ENCODE peak calls at places on chromosomes 13 and 19, in seven cellular contexts. L is HFFc6, G is lung, P is AG04450, R is mesothelial cell of epicardium, M is AG10803, Z is Calu3. O is an unnamed sample.

GRCh38 chr13:50697746-50698526 is 145.6 kb downstream of the DLEU7 start:
- DNase-seq in L (no peak), G (no peak), P (no peak), R (no peak), M (no peak), Z (no peak), O (no peak)

GRCh38 chr19:13705928-13706447 is 58.3 kb upstream of the MRI1 start:
- DNase-seq in L (no peak), G (no peak), P (no peak), R (no peak), M (no peak), Z (no peak), O (no peak)

GRCh38 chr19:56114051-56114694 is 6.9 kb downstream of the ZNF787 start:
- DNase-seq in L (no peak), G (no peak), P (no peak), R (no peak), M (no peak), Z (no peak), O (no peak)

GRCh38 chr13:39536906-39537305 is 66.1 kb downstream of the LHFPL6 start:
- DNase-seq in L (no peak), G (no peak), P (no peak), R (no peak), M (no peak), Z (no peak), O (no peak)

GRCh38 chr19:35044317-35045117 is 3.0 kb downstream of the HPN start:
- DNase-seq in L (peak), G (peak), P (no peak), R (no peak), M (peak), Z (peak), O (peak)

GRCh38 chr13:43883636-43884035 is 3.9 kb downstream of the LACC1 start:
- DNase-seq in L (no peak), G (no peak), P (no peak), R (no peak), M (peak), Z (no peak), O (no peak)

GRCh38 chr13:49292742-49293498 is 45.2 kb downstream of the CDADC1 start:
- DNase-seq in L (peak), G (peak), P (peak), R (peak), M (peak), Z (no peak), O (no peak)

GRCh38 chr19:54356444-54357056 is 8.2 kb downstream of the LAIR1 start:
- DNase-seq in L (no peak), G (no peak), P (no peak), R (no peak), M (no peak), Z (no peak), O (no peak)

GRCh38 chr13:93963266-93964131 is 516.0 kb downstream of the DCT start:
- DNase-seq in L (peak), G (no peak), P (no peak), R (no peak), M (peak), Z (no peak), O (no peak)

GRCh38 chr19:9565900-9566705 is 18.2 kb downstream of the ZNF121 start:
- DNase-seq in L (no peak), G (no peak), P (no peak), R (no peak), M (peak), Z (no peak), O (no peak)

GRCh38 chr19:13882419-13882795 is 5.5 kb downstream of the NANOS3 start:
- DNase-seq in L (no peak), G (no peak), P (no peak), R (no peak), M (no peak), Z (no peak), O (no peak)

GRCh38 chr13:107838592-107839161 is 376.7 kb downstream of the LIG4 start:
- DNase-seq in L (no peak), G (no peak), P (no peak), R (no peak), M (no peak), Z (no peak), O (no peak)

GRCh38 chr19:13172335-13173128 is 22.3 kb downstream of the IER2 start:
- DNase-seq in L (peak), G (peak), P (no peak), R (no peak), M (peak), Z (peak), O (no peak)

GRCh38 chr19:35742121-35742724 is at the start of gene IGFLR1:
- DNase-seq in L (no peak), G (no peak), P (no peak), R (no peak), M (no peak), Z (no peak), O (peak)

GRCh38 chr19:58456111-58456510 is 4.7 kb downstream of the ZNF324B start:
- DNase-seq in L (no peak), G (no peak), P (no peak), R (no peak), M (no peak), Z (no peak), O (no peak)

GRCh38 chr13:113096052-113096744 is 9.4 kb upstream of the F7 start:
- DNase-seq in L (no peak), G (no peak), P (no peak), R (no peak), M (no peak), Z (no peak), O (no peak)

GRCh38 chr13:29925457-29925856 is 75.0 kb upstream of the UBL3 start:
- DNase-seq in L (peak), G (peak), P (no peak), R (peak), M (peak), Z (peak), O (no peak)

GRCh38 chr13:36193151-36193855 is 21.1 kb downstream of the SOHLH2 start:
- DNase-seq in L (no peak), G (no peak), P (no peak), R (no peak), M (peak), Z (no peak), O (no peak)

GRCh38 chr13:42239644-42240043 is 32.3 kb upstream of the AKAP11 start:
- DNase-seq in L (peak), G (no peak), P (no peak), R (no peak), M (peak), Z (no peak), O (no peak)

GRCh38 chr19:1725100-1726064 is 27.9 kb upstream of the ONECUT3 start:
- DNase-seq in L (no peak), G (no peak), P (no peak), R (peak), M (peak), Z (peak), O (no peak)
- TF ChIP-seq CTCF in L (peak), G (no peak), P (no peak), R (no peak), M (no peak), Z (no peak), O (no peak)

DNA sequence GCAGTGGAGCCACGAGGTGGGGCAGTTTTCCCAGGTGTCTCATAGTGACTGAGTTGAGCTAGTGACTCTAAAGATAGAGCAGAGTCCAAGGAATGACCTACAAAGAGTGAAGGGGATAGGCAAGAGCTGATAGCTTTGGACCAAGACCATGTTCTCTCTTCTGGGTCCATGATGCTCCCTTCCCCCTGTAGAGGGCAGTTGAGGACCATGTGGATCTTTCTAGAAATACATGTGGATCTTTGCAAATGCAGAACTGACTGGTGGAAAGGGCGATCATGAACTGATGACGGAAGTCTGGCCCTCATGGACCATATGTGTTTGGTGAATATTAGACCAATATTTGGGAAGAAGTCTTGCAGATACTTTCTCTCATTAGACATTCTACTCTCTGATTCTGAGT is 6.9 kb downstream of the PSG1 start:
- DNase-seq in L (no peak), G (no peak), P (no peak), R (no peak), M (no peak), Z (no peak), O (no peak)
- TF ChIP-seq CTCF in L (peak), G (no peak), P (no peak), R (no peak), M (peak), Z (no peak), O (no peak)

DNA sequence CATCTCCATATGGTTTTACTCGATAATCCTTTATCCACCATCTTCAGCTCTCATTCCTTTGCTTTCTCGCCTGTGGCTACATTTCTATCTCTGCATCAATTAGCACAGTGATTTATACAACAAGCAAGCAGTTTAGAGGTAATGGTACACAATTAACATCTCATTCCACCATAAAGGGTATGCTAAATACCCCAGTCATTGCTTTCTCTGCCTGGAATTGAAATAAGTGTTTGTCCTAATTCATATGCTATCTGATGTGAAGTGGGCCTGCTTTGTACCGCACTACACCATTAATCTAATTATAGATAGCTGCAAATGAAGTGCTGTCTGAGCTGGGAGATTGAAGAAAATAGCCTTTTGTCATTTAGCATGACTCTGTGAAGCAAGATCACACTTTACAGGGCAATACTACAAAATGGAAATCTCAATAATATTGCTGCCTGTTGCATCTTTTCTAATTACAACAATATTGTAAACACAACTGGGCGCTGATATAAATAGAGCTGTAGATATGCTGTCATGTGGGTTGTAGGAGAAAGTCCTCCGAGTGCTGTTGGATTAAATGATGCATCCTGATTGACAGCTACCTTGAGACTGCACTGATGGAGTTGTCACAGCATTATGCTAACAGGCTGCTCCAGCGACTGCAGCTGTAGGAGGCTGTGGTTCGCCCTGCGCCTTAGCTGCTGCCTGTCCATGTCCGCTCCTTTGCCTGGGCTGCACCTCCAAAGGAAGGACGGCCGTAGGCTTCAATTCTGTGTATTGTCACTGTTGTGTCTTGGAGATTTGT is 78.2 kb downstream of the GGACT start:
- DNase-seq in L (no peak), G (no peak), P (no peak), R (no peak), M (no peak), Z (no peak), O (no peak)
- TF ChIP-seq CTCF in L (no peak), G (no peak), P (no peak), R (no peak), M (no peak), Z (no peak), O (no peak)

GRCh38 chr13:78323848-78324247 is 279.5 kb downstream of the POU4F1 start:
- DNase-seq in L (no peak), G (no peak), P (no peak), R (no peak), M (no peak), Z (no peak), O (no peak)

GRCh38 chr13:78323040-78323439 is 280.3 kb downstream of the POU4F1 start:
- DNase-seq in L (no peak), G (no peak), P (no peak), R (no peak), M (no peak), Z (no peak), O (no peak)

GRCh38 chr13:78325585-78325984 is 277.8 kb downstream of the POU4F1 start:
- DNase-seq in L (no peak), G (no peak), P (no peak), R (no peak), M (no peak), Z (no peak), O (no peak)

DNA sequence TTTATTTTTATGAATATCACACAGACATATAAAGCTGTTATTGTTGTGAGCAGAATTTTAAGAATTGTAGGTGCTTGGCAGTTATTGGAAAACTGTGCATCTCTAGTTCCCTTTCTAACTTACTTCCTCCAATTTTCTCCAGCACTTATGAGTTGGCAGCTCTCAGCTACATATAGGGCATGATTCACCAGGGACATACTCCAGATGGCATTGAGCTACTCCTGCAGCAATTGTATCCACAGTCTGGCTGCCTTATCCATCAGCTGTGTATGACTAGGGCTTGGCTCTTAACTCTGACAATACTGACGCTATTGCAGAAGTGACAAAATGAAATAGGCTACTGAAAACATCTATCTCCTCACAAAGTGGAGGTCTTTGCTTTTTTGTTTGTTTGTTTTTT is 276.7 kb downstream of the POU4F1 start:
- DNase-seq in L (no peak), G (no peak), P (no peak), R (no peak), M (no peak), Z (no peak), O (no peak)
- TF ChIP-seq CTCF in L (no peak), G (no peak), P (no peak), R (no peak), M (no peak), Z (no peak), O (no peak)

DNA sequence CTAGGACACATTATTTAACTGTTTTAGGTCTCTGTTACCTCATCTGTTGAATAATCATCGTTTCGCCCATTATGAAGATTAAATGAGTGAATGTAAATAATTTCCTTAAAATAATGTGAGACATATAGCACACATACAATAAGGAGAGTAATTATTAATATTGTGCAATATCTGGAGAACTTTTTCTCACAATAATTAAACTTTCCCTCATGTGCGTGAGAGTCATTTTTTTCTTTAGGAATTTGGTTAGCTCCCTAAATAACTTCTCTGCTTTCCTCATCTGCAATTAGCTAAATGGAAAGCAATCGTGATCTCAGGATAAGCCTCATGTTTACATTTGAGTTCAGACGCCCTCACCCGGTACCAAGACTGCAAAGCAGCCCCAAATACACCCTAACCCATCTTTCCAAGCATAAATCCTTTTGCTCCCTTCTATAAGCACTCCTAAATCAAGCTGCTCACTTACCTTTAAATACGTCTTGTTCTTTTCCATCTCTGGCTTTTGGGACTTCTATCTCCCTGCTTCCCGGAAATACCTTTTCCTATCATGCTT is 78.8 kb downstream of the MZT1 start:
- DNase-seq in L (no peak), G (no peak), P (no peak), R (no peak), M (no peak), Z (no peak), O (no peak)
- TF ChIP-seq CTCF in L (no peak), G (no peak), P (peak), R (no peak), M (peak), Z (no peak), O (no peak)

GRCh38 chr19:29834991-29835390 is 23.2 kb downstream of the CCNE1 start:
- DNase-seq in L (no peak), G (no peak), P (no peak), R (no peak), M (no peak), Z (peak), O (no peak)
- TF ChIP-seq CTCF in L (no peak), G (no peak), P (no peak), R (no peak), M (no peak), Z (no peak), O (no peak)

DNA sequence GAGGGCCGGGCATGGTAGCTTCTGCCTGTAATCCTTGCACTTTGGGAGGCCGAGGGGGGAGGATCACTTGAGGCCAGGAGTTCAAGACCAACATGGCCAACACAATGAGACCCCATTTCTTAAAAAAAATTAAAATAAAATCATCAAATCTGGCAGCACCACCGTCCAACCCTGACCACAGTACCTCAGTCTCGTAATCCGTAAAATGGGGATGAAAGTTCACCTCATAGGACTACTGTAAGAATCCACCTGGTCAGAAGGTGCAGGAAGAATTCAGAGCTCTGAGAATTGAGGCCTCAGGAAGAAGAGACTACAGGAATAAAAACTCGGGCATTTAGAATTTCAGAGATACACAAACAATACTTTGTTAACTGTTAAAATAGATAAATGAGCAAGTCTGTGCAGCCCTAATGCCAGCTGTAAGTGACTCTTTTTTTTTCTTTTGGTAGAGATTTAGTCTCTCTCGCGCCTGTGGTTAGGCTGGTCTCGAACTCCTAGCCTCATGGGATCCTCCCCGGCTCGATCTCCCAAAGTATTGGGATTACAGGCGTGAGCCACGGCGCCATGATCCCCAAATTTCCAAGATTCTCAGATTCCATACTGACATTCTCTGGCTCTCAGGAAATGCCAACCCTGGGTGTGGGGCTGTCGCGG is 2.9 kb downstream of the PPP1R13L start:
- DNase-seq in L (no peak), G (no peak), P (no peak), R (no peak), M (no peak), Z (no peak), O (no peak)
- TF ChIP-seq CTCF in L (no peak), G (no peak), P (no peak), R (peak), M (no peak), Z (peak), O (no peak)